ENCODE peak calls at places on chromosome 21, in five cellular contexts. R is fibroblast of villous mesenchyme, L is AG09309, N is neural progenitor cell, A is activated B cell treated with CpG ODN at 0.5 μM for 24 hours. W is an unnamed sample.

GRCh38 chr21:46421191-46421750 is 37.4 kb upstream of the DIP2A start:
- DNase-seq in R (no peak), L (no peak), N (no peak), A (no peak), W (no peak)

GRCh38 chr21:41186763-41187536 is 19.0 kb downstream of the BACE2 start:
- DNase-seq in R (no peak), L (no peak), N (no peak), A (no peak), W (no peak)

GRCh38 chr21:24014381-24014780 is 1592.9 kb downstream of the MRPL39 start:
- DNase-seq in R (no peak), L (no peak), N (no peak), A (no peak), W (peak)

GRCh38 chr21:35045539-35046222 is 3.4 kb downstream of the RUNX1 start:
- DNase-seq in R (no peak), L (no peak), N (no peak), A (no peak), W (no peak)

GRCh38 chr21:38289697-38290096 is 32.9 kb downstream of the KCNJ15 start:
- DNase-seq in R (peak), L (peak), N (no peak), A (no peak), W (peak)

GRCh38 chr21:34800797-34801518 is 132.2 kb downstream of the CLIC6 start:
- DNase-seq in R (peak), L (no peak), N (no peak), A (no peak), W (peak)

GRCh38 chr21:42653492-42654061 is at the start of gene PDE9A:
- DNase-seq in R (no peak), L (no peak), N (peak), A (no peak), W (no peak)

GRCh38 chr21:29671728-29672127 is 268.1 kb downstream of the GRIK1 start:
- DNase-seq in R (no peak), L (no peak), N (no peak), A (no peak), W (no peak)

GRCh38 chr21:38333290-38334272 is 76.8 kb downstream of the KCNJ15 start:
- DNase-seq in R (peak), L (no peak), N (no peak), A (no peak), W (peak)

DNA sequence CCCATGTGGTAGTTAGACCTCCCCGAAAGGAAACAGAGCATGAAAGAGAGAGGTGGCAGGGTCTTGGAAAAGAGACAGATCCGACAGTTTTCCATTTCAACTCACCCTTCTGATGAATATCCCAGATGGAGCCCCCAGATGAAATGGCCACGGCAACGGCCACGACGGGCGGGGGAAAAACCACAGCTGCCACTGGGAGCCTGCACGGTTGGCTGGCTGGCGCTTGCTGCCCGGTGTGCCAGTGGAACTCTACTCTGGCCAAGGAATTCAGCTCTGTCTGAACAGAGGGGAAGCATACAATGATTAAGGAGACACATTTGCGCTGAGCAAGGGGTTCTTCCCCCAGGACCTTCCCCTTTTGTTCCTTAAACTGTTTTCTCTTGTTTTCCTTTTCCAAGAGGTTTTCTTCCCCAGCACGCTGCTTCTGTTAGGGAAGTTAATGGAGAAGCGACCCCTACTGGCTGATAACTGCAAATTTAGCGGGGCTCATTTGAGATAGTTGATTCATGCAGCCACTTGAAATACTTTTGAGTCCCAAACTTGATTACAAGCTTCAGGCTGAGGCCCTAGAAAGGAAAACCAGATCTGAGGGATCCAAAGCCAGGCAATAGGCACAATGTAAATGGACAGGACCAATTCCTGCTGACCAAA is 1122.5 kb downstream of the NCAM2 start:
- DNase-seq in R (no peak), L (no peak), N (peak), A (no peak), W (peak)
- TF ChIP-seq CTCF in R (peak), L (peak), N (peak), A (no peak), W (peak)

DNA sequence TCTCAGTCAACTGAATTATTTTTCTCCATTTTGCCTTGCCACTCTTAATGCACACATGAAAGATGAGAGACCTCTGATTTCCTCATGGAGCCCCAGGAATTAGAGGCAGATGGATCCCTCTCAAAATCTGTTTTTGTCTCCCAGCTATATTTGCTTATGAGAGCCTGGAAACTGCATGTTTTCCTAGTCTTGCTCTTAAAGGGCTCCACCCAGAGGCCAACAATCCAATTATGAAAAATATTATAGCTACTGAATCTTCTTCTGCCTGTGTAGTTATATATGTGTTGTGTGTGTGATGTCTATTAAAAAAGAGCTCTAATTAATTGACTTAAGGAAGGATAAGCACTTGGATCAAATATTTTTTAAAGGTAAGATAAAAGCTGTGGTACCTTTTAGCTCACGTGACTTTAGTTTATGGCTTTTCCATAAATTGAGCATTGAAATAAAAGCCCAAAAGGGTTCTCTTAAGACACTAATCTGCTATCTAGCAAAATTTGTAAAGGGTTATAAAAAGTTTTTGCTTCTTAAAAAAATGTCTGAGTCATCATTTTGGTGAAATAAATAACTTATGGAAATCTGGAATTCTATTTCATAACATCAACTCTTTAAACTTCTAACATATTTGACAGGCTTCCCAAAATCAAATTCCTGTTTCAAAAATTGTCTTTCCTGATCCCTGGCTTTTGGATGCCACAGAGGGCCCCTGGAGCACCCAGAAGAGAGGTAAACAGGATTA is 31.2 kb upstream of the TSPEAR start:
- DNase-seq in R (peak), L (no peak), N (no peak), A (no peak), W (peak)
- TF ChIP-seq CTCF in R (peak), L (peak), N (peak), A (no peak), W (peak)

GRCh38 chr21:36994501-36995189 is 11.9 kb upstream of the RIPPLY3 start:
- DNase-seq in R (no peak), L (no peak), N (peak), A (no peak), W (peak)
- TF ChIP-seq CTCF in R (no peak), L (no peak), N (no peak), A (no peak), W (peak)

GRCh38 chr21:16305686-16306085 is 575.9 kb downstream of the USP25 start:
- DNase-seq in R (peak), L (no peak), N (peak), A (no peak), W (peak)
- TF ChIP-seq CTCF in R (no peak), L (no peak), N (no peak), A (no peak), W (peak)